ENCODE peak calls at places on chromosomes 1 and 21, in nine cellular contexts. P is uterus, D is progenitor cell of endocrine pancreas, C is A549, S is B cell, U is stomach, N is body of pancreas, E is heart left ventricle, I is Calu3. V is an unnamed sample.

GRCh38 chr1:167786502-167786901 is 64.7 kb downstream of the MPZL1 start:
- DNase-seq in S (no peak), P (no peak), D (no peak), E (no peak), N (no peak), C (no peak), I (no peak), U (no peak), V (no peak)

GRCh38 chr1:89810880-89811279 is 10.0 kb upstream of the LRRC8D start:
- DNase-seq in U (no peak), C (no peak), S (no peak), E (no peak), N (no peak), D (no peak), I (no peak), P (no peak), V (no peak)

GRCh38 chr1:64984737-64985136 is 18.4 kb upstream of the JAK1 start:
- DNase-seq in C (no peak), E (no peak), P (no peak), D (no peak), S (no peak), I (no peak), U (no peak), N (no peak), V (no peak)

GRCh38 chr1:38534473-38534823 is 325.1 kb downstream of the RRAGC start:
- DNase-seq in P (peak; percentile 21), S (no peak), C (no peak), N (no peak), U (no peak), D (no peak), E (no peak), I (no peak), V (no peak)

GRCh38 chr1:171788696-171789095 is 7.2 kb downstream of the METTL13 start:
- DNase-seq in E (no peak), U (no peak), C (no peak), P (no peak), I (peak; percentile 9), D (no peak), S (no peak), N (no peak), V (no peak)

GRCh38 chr1:18288609-18289219 is 181.1 kb downstream of the IGSF21 start:
- DNase-seq in S (no peak), N (no peak), P (no peak), E (no peak), D (no peak), I (no peak), U (no peak), C (no peak), V (no peak)

GRCh38 chr1:117754061-117754969 is 148.5 kb downstream of the TENT5C start:
- DNase-seq in C (peak; percentile 52), N (peak; percentile 81), I (peak; percentile 62), U (peak; percentile 72), S (peak; percentile 50), P (peak; percentile 54), E (peak; percentile 47), D (peak; percentile 31), V (peak; percentile 68)

GRCh38 chr1:231778009-231778719 is 151.6 kb downstream of the DISC1 start:
- DNase-seq in C (peak; percentile 19), S (no peak), I (peak; percentile 78), E (peak; percentile 44), U (no peak), P (no peak), D (no peak), N (peak; percentile 9), V (no peak)

GRCh38 chr1:26686795-26687194 is 9.0 kb upstream of the ARID1A start:
- DNase-seq in U (no peak), N (no peak), D (no peak), S (no peak), C (no peak), I (no peak), P (no peak), E (no peak), V (no peak)

GRCh38 chr1:109985251-109986053 is 887 bp downstream of the AHCYL1 start:
- DNase-seq in D (no peak), S (no peak), E (no peak), C (no peak), N (no peak), I (no peak), U (peak; percentile 27), P (peak; percentile 39), V (no peak)

GRCh38 chr1:205598841-205599666 is 32.8 kb downstream of the ELK4 start:
- DNase-seq in N (peak; percentile 44), S (no peak), C (no peak), P (peak; percentile 87), U (peak; percentile 67), E (peak; percentile 84), I (no peak), D (no peak), V (no peak)

GRCh38 chr1:82485591-82486369 is 685.0 kb downstream of the ADGRL2 start:
- DNase-seq in D (no peak), I (no peak), U (no peak), C (no peak), E (peak; percentile 34), N (peak; percentile 16), P (no peak), S (no peak), V (no peak)

GRCh38 chr1:215971793-215972441 is 404.8 kb downstream of the KCTD3 start:
- DNase-seq in P (no peak), I (no peak), C (no peak), N (no peak), U (no peak), E (no peak), S (no peak), D (no peak), V (no peak)

GRCh38 chr21:16912075-16912474 is 600.8 kb upstream of the CXADR start:
- DNase-seq in E (no peak), I (no peak), N (no peak), U (no peak), S (no peak), D (no peak), P (no peak), C (no peak), V (no peak)

GRCh38 chr1:82162526-82163420 is 362.0 kb downstream of the ADGRL2 start:
- DNase-seq in E (no peak), S (no peak), N (no peak), D (no peak), U (no peak), P (no peak), C (peak; percentile 9), I (no peak), V (no peak)

GRCh38 chr1:215992620-215993019 is 425.5 kb downstream of the KCTD3 start:
- DNase-seq in D (no peak), P (no peak), C (peak; percentile 4), N (no peak), E (no peak), S (no peak), U (no peak), I (peak; percentile 22), V (peak; percentile 3)

GRCh38 chr1:92201973-92202372 is 15.7 kb upstream of the C1orf146 start:
- DNase-seq in P (no peak), I (no peak), U (no peak), S (no peak), D (no peak), N (no peak), E (no peak), C (no peak), V (no peak)

GRCh38 chr21:37087188-37087587 is 14.1 kb downstream of the TTC3 start:
- DNase-seq in C (peak; percentile 66), U (no peak), E (no peak), D (no peak), P (no peak), N (peak; percentile 16), I (peak; percentile 10), S (no peak), V (no peak)

GRCh38 chr1:31765041-31765467 is 914 bp upstream of the ADGRB2 start:
- DNase-seq in P (no peak), U (no peak), D (no peak), N (peak; percentile 32), E (no peak), I (peak; percentile 37), S (no peak), C (peak; percentile 65), V (peak; percentile 59)

GRCh38 chr21:45557611-45558043 is 15.4 kb upstream of the SLC19A1 start:
- DNase-seq in N (no peak), S (no peak), P (no peak), I (no peak), D (no peak), C (no peak), E (peak; percentile 19), U (no peak), V (no peak)

GRCh38 chr1:224211262-224211962 is 28.4 kb downstream of the DEGS1 start:
- DNase-seq in C (peak; percentile 60), E (no peak), U (peak; percentile 63), S (no peak), N (peak; percentile 57), P (peak; percentile 39), I (peak; percentile 61), D (no peak), V (no peak)

GRCh38 chr1:43273708-43274107 is 3.9 kb downstream of the TMEM125 start:
- DNase-seq in E (no peak), D (no peak), U (peak; percentile 14), P (no peak), N (no peak), C (no peak), S (no peak), I (no peak), V (no peak)

GRCh38 chr1:84782311-84782771 is 92.1 kb upstream of the SSX2IP start:
- DNase-seq in S (peak; percentile 50), P (peak; percentile 31), U (peak; percentile 68), N (peak; percentile 87), D (peak; percentile 43), I (peak; percentile 92), E (peak; percentile 62), C (peak; percentile 72), V (peak; percentile 74)
- TF ChIP-seq CTCF in S (peak; percentile 81), P (peak; percentile 7), U (peak; percentile 3), N (peak; percentile 54), D (peak; percentile 67), I (peak; percentile 91), E (peak; percentile 51), C (peak; percentile 61), V (peak; percentile 60)

DNA sequence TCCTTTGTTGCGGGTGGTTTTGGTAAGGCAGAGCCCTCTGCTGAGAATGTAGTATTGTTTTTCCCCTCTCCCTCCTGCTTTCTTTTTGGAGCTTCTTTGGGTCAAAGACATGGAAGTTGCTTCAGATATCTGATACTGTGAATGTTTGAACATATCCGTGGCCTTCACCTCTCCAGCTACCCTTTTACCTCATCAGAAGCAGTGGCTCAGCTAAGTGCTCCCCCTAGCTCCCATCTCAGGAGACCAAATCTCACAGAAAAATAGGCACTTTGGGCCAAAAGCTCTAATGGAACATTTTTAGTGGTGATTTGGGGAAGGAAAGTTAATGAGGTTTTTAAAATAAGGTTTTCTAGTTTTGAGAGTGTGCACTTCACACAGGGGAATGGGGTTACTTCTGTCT is 6.3 kb downstream of the TMEM200B start:
- DNase-seq in N (no peak), E (no peak), I (no peak), S (no peak), C (no peak), D (no peak), U (no peak), P (no peak), V (no peak)
- TF ChIP-seq CTCF in N (no peak), E (no peak), I (no peak), S (no peak), C (no peak), D (no peak), U (no peak), P (peak; percentile 23), V (no peak)

GRCh38 chr1:40312238-40313205 is 4.6 kb downstream of the COL9A2 start:
- DNase-seq in I (peak; percentile 69), N (no peak), D (no peak), S (peak; percentile 60), P (no peak), C (no peak), E (peak; percentile 37), U (peak; percentile 81), V (no peak)
- TF ChIP-seq CTCF in I (no peak), N (no peak), D (no peak), S (no peak), P (no peak), C (no peak), E (no peak), U (no peak), V (no peak)

GRCh38 chr1:114033219-114033706 is 54.0 kb downstream of the OLFML3 start:
- DNase-seq in N (peak; percentile 12), I (no peak), E (no peak), U (no peak), P (no peak), D (peak; percentile 12), S (no peak), C (peak; percentile 44), V (no peak)
- TF ChIP-seq CTCF in N (peak; percentile 33), I (no peak), E (peak; percentile 28), U (peak; percentile 41), P (no peak), D (peak; percentile 71), S (peak; percentile 31), C (peak; percentile 48), V (peak; percentile 56)

V was measured in nephron progenitor cell.